ENCODE peak calls at places on chromosomes 6 and 20, in ten cellular contexts. A is psoas muscle; G is right cardiac atrium; I is cardiac muscle cell; X is ovary; S is AG04450; M is effector memory CD4-positive, alpha-beta T cell; B is cardiac fibroblast; Q is astrocyte of the spinal cord; D is esophagus squamous epithelium. E is an unnamed sample.

GRCh38 chr6:10316327-10316726 is 98.5 kb downstream of the TFAP2A start:
- DNase-seq in D (no peak), A (no peak), X (no peak), Q (peak), G (no peak), S (peak), I (no peak), M (no peak), B (peak), E (no peak)

GRCh38 chr6:123808556-123808955 is 4.9 kb downstream of the NKAIN2 start:
- DNase-seq in G (no peak), I (no peak), Q (no peak), A (no peak), S (no peak), B (no peak), D (no peak), M (no peak), X (no peak), E (no peak)

GRCh38 chr6:158816329-158816728 is 2.8 kb downstream of the EZR start:
- DNase-seq in I (no peak), D (no peak), G (no peak), B (no peak), X (no peak), S (no peak), M (no peak), Q (peak), A (no peak), E (no peak)

GRCh38 chr6:83708970-83709747 is at the start of gene SNAP91:
- DNase-seq in M (no peak), G (peak), I (peak), A (peak), S (no peak), X (peak), B (peak), Q (no peak), D (no peak), E (peak)

GRCh38 chr6:118985123-118985830 is 50.3 kb upstream of the MCM9 start:
- DNase-seq in M (no peak), A (no peak), X (no peak), D (no peak), Q (no peak), B (no peak), G (no peak), I (no peak), S (no peak), E (no peak)

GRCh38 chr20:301886-302848 is 4.8 kb downstream of the ZCCHC3 start:
- DNase-seq in B (no peak), I (no peak), G (no peak), A (no peak), Q (no peak), S (no peak), D (no peak), X (no peak), M (no peak), E (no peak)

GRCh38 chr20:10502098-10502526 is 67.0 kb downstream of the SLX4IP start:
- DNase-seq in A (no peak), M (no peak), D (no peak), X (no peak), Q (no peak), S (no peak), G (no peak), I (no peak), B (no peak), E (peak)

GRCh38 chr6:157060440-157060949 is 262.8 kb downstream of the TMEM242 start:
- DNase-seq in M (no peak), S (no peak), B (no peak), Q (peak), A (no peak), G (no peak), D (no peak), I (no peak), X (no peak), E (no peak)

GRCh38 chr20:17427646-17428045 is 103.5 kb downstream of the BFSP1 start:
- DNase-seq in G (no peak), B (no peak), M (no peak), A (no peak), S (no peak), I (no peak), X (no peak), Q (no peak), D (no peak), E (no peak)

GRCh38 chr6:43540507-43540906 is 23.6 kb downstream of the POLR1C start:
- DNase-seq in X (no peak), Q (no peak), G (no peak), I (no peak), B (no peak), M (no peak), S (no peak), A (no peak), D (no peak), E (no peak)

GRCh38 chr6:165805067-165805525 is 142.1 kb upstream of the PDE10A start:
- DNase-seq in B (no peak), S (no peak), X (no peak), A (no peak), Q (no peak), I (no peak), G (no peak), M (no peak), D (no peak), E (no peak)
- H3K4me3 ChIP-seq in B (peak), S (no peak), X (peak), A (peak), Q (no peak), I (peak), G (peak), M (no peak), D (peak), E (no peak)

GRCh38 chr20:21105429-21106170 is 558 bp downstream of the LINC00237 start:
- DNase-seq in Q (no peak), S (no peak), I (no peak), D (no peak), G (peak), A (peak), X (no peak), M (no peak), B (no peak), E (no peak)
- H3K4me3 ChIP-seq in Q (no peak), S (no peak), I (peak), D (peak), G (peak), A (peak), X (no peak), M (no peak), B (no peak), E (no peak)

DNA sequence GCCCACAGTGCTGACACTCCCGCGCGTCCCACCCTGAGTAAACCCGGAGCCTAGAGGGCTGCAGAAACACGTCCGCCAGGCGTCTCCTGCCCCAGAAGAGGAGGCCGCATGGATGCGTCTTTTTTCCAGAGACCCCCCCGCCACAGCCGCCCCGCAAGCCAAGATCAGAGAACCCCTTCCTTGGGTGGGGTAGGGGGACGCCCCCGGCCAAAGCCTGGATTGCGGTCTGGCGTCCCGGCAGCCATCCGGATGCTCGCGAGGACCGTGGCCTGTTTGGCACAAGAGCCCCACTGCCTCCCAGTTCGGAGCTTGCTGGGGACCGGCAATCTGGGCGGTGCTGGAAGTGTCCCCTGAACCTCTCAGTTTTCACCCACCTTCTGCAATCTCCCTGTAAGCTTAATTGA is 960 bp downstream of the FAM162B start:
- DNase-seq in A (peak), I (no peak), Q (no peak), M (no peak), S (no peak), X (peak), D (no peak), G (peak), B (no peak), E (no peak)
- H3K4me3 ChIP-seq in A (peak), I (peak), Q (peak), M (no peak), S (peak), X (peak), D (peak), G (peak), B (peak), E (no peak)

GRCh38 chr20:62358171-62358719 is 8.9 kb downstream of the LAMA5 start:
- DNase-seq in I (no peak), M (no peak), X (no peak), D (no peak), A (peak), Q (no peak), S (no peak), G (peak), B (no peak), E (no peak)
- H3K4me3 ChIP-seq in I (no peak), M (no peak), X (no peak), D (peak), A (peak), Q (no peak), S (no peak), G (no peak), B (no peak), E (no peak)

DNA sequence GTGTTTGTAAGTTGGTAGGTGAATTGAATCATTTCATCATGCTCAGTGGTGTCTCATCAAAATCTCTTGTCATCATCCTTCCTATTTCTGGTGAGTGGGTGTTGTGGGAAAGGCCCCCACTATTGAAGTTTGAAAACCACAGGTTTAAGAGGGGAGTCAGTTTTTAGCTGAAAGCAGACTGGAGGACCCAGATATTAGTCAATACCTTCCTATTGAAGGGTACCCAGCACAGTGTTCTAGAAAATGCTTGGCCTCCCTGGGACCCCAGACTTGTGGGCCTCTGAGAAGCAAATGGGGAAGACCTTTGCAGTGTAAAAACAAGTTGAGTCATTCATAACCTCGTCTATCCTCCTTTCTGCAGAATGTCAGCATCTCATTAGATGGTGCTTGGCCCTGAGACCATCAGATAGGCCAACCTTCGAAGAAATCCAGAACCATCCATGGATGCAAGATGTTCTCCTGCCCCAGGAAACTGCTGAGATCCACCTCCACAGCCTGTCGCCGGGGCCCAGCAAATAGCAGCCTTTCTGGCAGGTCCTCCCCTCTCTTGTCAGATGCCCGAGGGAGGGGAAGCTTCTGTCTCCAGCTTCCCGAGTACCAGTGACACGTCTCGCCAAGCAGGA is 3.7 kb downstream of the PIM1 start:
- DNase-seq in G (no peak), D (no peak), Q (no peak), A (no peak), X (no peak), M (peak), S (no peak), I (peak), B (peak), E (no peak)
- H3K4me3 ChIP-seq in G (no peak), D (peak), Q (no peak), A (peak), X (no peak), M (peak), S (peak), I (no peak), B (peak), E (no peak)